ENCODE peak calls at places on chromosomes 6 and 20, in ten cellular contexts. U is pancreas; X is lower lobe of right lung; M is CD8-positive, alpha-beta T cell; Q is HepG2; B is left ventricle myocardium inferior; K is ovary; L is left lung; R is foreskin keratinocyte; N is breast epithelium. T is an unnamed sample. For H3K27me3, the result is how much of the 10 kb centered on the place peaks cover.

GRCh38 chr20:20743511-20744169 is 31.2 kb upstream of the RALGAPA2 start:
- DNase-seq in U (no peak), X (peak), M (no peak), Q (peak), B (peak), K (peak), L (no peak), R (peak), N (peak), T (peak)

GRCh38 chr6:28105286-28105685 is 19.1 kb upstream of the ZSCAN16 start:
- DNase-seq in U (no peak), X (no peak), M (no peak), Q (no peak), B (no peak), K (no peak), L (no peak), R (no peak), N (no peak), T (no peak)

GRCh38 chr20:419556-420168 is 11.6 kb downstream of the RBCK1 start:
- DNase-seq in U (peak), X (no peak), M (no peak), Q (no peak), B (no peak), K (no peak), L (peak), R (no peak), N (no peak), T (no peak)

GRCh38 chr6:14635933-14636599 is 518.5 kb downstream of the CD83 start:
- DNase-seq in U (no peak), X (no peak), M (no peak), Q (no peak), B (no peak), K (no peak), L (no peak), R (no peak), N (no peak), T (no peak)

GRCh38 chr6:4346659-4347333 is 211.4 kb upstream of the ECI2 start:
- DNase-seq in U (no peak), X (no peak), M (no peak), Q (no peak), B (peak), K (no peak), L (no peak), R (no peak), N (no peak), T (no peak)

GRCh38 chr6:121984956-121985355 is 414.5 kb upstream of the HSF2 start:
- DNase-seq in U (no peak), X (no peak), M (no peak), Q (no peak), B (no peak), K (no peak), L (no peak), R (no peak), N (no peak), T (no peak)

GRCh38 chr20:25587536-25587935 is 2.2 kb upstream of the NINL start:
- DNase-seq in U (no peak), X (no peak), M (no peak), Q (no peak), B (no peak), K (no peak), L (no peak), R (no peak), N (no peak), T (no peak)

GRCh38 chr6:12848969-12849368 is 132.4 kb downstream of the PHACTR1 start:
- DNase-seq in U (no peak), X (no peak), M (no peak), Q (no peak), B (no peak), K (no peak), L (no peak), R (no peak), N (no peak), T (no peak)

GRCh38 chr6:99945995-99946394 is 48.0 kb downstream of the MCHR2 start:
- DNase-seq in U (no peak), X (no peak), M (no peak), Q (no peak), B (no peak), K (no peak), L (no peak), R (no peak), N (no peak), T (no peak)

GRCh38 chr6:46888578-46888977 is 33.2 kb downstream of the ADGRF5 start:
- DNase-seq in U (no peak), X (no peak), M (no peak), Q (no peak), B (no peak), K (no peak), L (no peak), R (peak), N (no peak), T (no peak)

GRCh38 chr6:39217177-39217864 is 12.0 kb downstream of the KCNK5 start:
- DNase-seq in U (no peak), X (no peak), M (no peak), Q (no peak), B (no peak), K (no peak), L (no peak), R (no peak), N (no peak), T (peak)

GRCh38 chr6:30490031-30490876 is 945 bp downstream of the HLA-E start:
- DNase-seq in U (peak), X (peak), M (peak), Q (no peak), B (peak), K (peak), L (peak), R (peak), N (peak), T (peak)

GRCh38 chr6:152173321-152173720 is 365.8 kb downstream of the ESR1 start:
- DNase-seq in U (no peak), X (no peak), M (no peak), Q (no peak), B (no peak), K (no peak), L (no peak), R (no peak), N (no peak), T (no peak)

GRCh38 chr6:29633532-29633901 is 534 bp upstream of the GABBR1 start:
- DNase-seq in U (no peak), X (no peak), M (no peak), Q (no peak), B (no peak), K (no peak), L (no peak), R (peak), N (no peak), T (no peak)

GRCh38 chr20:10558635-10559187 is 115.1 kb downstream of the JAG1 start:
- DNase-seq in U (no peak), X (no peak), M (peak), Q (no peak), B (no peak), K (no peak), L (no peak), R (peak), N (no peak), T (no peak)

GRCh38 chr6:223763-224162 is 68.5 kb upstream of the DUSP22 start:
- DNase-seq in U (no peak), X (no peak), M (no peak), Q (no peak), B (no peak), K (no peak), L (no peak), R (peak), N (no peak), T (no peak)

GRCh38 chr6:636488-636887 is 20.4 kb downstream of the HUS1B start:
- DNase-seq in U (no peak), X (no peak), M (no peak), Q (no peak), B (no peak), K (no peak), L (no peak), R (no peak), N (no peak), T (no peak)

GRCh38 chr6:11262231-11262630 is 29.8 kb upstream of the NEDD9 start:
- DNase-seq in U (no peak), X (no peak), M (no peak), Q (no peak), B (no peak), K (no peak), L (no peak), R (no peak), N (peak), T (no peak)

GRCh38 chr20:12287575-12287974 is 369.9 kb downstream of the BTBD3 start:
- DNase-seq in U (no peak), X (no peak), M (no peak), Q (no peak), B (no peak), K (no peak), L (no peak), R (peak), N (no peak), T (no peak)

GRCh38 chr6:158086054-158086705 is 81.9 kb downstream of the SERAC1 start:
- DNase-seq in U (no peak), X (no peak), M (no peak), Q (no peak), B (no peak), K (no peak), L (no peak), R (no peak), N (no peak), T (no peak)

GRCh38 chr6:73002588-73002987 is 222.7 kb downstream of the KHDC1L start:
- DNase-seq in U (no peak), X (no peak), M (no peak), Q (no peak), B (no peak), K (no peak), L (no peak), R (no peak), N (no peak), T (no peak)

GRCh38 chr6:118281291-118281690 is 266.8 kb upstream of the PLN start:
- DNase-seq in U (no peak), X (no peak), M (no peak), Q (peak), B (no peak), K (no peak), L (no peak), R (no peak), N (no peak), T (no peak)

GRCh38 chr6:18147160-18147559 is 7.7 kb downstream of the TPMT start:
- DNase-seq in U (no peak), X (no peak), M (no peak), Q (peak), B (no peak), K (no peak), L (no peak), R (peak), N (no peak), T (no peak)

GRCh38 chr20:54062812-54063280 is 7.5 kb downstream of the BCAS1 start:
- DNase-seq in U (no peak), X (no peak), M (no peak), Q (peak), B (no peak), K (no peak), L (no peak), R (peak), N (no peak), T (no peak)

GRCh38 chr6:15399651-15400470 is 154.0 kb downstream of the JARID2 start:
- DNase-seq in U (peak), X (peak), M (no peak), Q (no peak), B (peak), K (peak), L (no peak), R (peak), N (peak), T (peak)

GRCh38 chr6:34855463-34855862 is 32.4 kb downstream of the TAF11 start:
- DNase-seq in U (no peak), X (no peak), M (no peak), Q (no peak), B (no peak), K (no peak), L (no peak), R (no peak), N (no peak), T (no peak)

GRCh38 chr6:12342664-12343063 is 52.5 kb downstream of the EDN1 start:
- DNase-seq in U (no peak), X (no peak), M (no peak), Q (peak), B (no peak), K (no peak), L (no peak), R (no peak), N (no peak), T (no peak)

GRCh38 chr6:34295721-34296120 is 46.9 kb upstream of the SMIM29 start:
- DNase-seq in U (no peak), X (no peak), M (no peak), Q (no peak), B (no peak), K (no peak), L (no peak), R (no peak), N (no peak), T (no peak)

GRCh38 chr20:51565741-51566140 is 23.2 kb upstream of the NFATC2 start:
- DNase-seq in U (no peak), X (no peak), M (no peak), Q (no peak), B (no peak), K (no peak), L (no peak), R (no peak), N (no peak), T (no peak)

GRCh38 chr20:51563597-51564332 is 21.2 kb upstream of the NFATC2 start:
- DNase-seq in U (peak), X (peak), M (no peak), Q (peak), B (peak), K (peak), L (no peak), R (peak), N (no peak), T (peak)

GRCh38 chr20:51563141-51563596 is 20.6 kb upstream of the NFATC2 start:
- DNase-seq in U (no peak), X (no peak), M (no peak), Q (no peak), B (no peak), K (peak), L (no peak), R (no peak), N (no peak), T (no peak)

GRCh38 chr20:51566594-51566993 is 24.1 kb upstream of the NFATC2 start:
- DNase-seq in U (no peak), X (no peak), M (no peak), Q (no peak), B (no peak), K (no peak), L (no peak), R (no peak), N (no peak), T (no peak)

GRCh38 chr20:51565298-51565697 is 22.8 kb upstream of the NFATC2 start:
- DNase-seq in U (no peak), X (no peak), M (no peak), Q (no peak), B (no peak), K (no peak), L (no peak), R (no peak), N (no peak), T (no peak)
- H3K27me3 ChIP-seq in U (under half), X (half or more), M (under half), Q (under half), B (under half), K (under half), L (under half), R (half or more), N (under half), T (under half)

DNA sequence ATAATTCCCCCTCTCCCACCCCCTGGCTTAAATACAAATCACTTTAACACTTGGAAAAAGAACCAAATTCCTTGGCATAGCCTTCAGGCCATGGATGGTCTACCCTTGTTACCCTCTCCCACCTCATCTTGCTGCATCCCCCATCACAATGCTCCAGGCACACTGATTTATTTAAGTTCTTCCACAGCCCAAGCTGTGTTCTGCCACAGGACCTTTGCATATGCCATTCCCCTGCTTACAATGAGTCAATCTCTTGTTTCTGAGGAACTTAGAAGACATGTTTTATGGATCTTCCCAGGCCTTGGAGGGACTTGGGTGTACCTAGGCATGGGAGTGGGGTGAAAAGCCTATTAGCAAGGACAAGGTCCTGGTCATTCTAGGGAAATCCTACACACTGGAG is 6.2 kb upstream of the MAFB start:
- DNase-seq in U (no peak), X (no peak), M (no peak), Q (no peak), B (no peak), K (no peak), L (no peak), R (no peak), N (no peak), T (no peak)
- H3K27me3 ChIP-seq in U (under half), X (under half), M (under half), Q (under half), B (half or more), K (under half), L (under half), R (half or more), N (under half), T (under half)

DNA sequence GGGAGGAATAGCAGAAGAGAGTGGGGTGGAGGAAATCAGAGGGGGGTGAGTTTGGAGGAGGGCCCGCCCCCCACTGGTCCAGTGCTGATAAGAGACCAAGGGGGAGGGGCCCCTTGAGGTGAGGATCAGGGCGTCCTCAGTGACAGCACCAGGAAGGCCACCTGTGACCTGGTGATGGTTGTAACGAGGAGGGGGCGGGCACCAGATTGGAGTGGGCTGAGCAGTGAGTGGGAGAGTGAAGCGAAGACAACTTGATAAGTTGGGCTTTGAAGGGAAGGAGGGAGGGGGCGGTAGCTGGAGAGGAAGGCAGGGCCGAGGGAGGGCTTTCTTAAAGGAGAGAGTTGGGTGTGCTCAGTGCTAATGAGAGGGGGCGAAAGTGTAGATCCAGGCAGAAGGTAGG is 30.7 kb downstream of the CDH22 start:
- DNase-seq in U (no peak), X (no peak), M (no peak), Q (no peak), B (no peak), K (no peak), L (no peak), R (no peak), N (no peak), T (no peak)
- H3K27me3 ChIP-seq in U (under half), X (under half), M (under half), Q (under half), B (half or more), K (under half), L (under half), R (half or more), N (under half), T (under half)

GRCh38 chr6:42726485-42727083 is 4.2 kb upstream of the PRPH2 start:
- DNase-seq in U (no peak), X (peak), M (peak), Q (peak), B (peak), K (peak), L (peak), R (peak), N (peak), T (peak)

GRCh38 chr6:42720739-42721138 is 1.7 kb downstream of the PRPH2 start:
- DNase-seq in U (no peak), X (no peak), M (no peak), Q (no peak), B (no peak), K (no peak), L (peak), R (peak), N (no peak), T (no peak)

GRCh38 chr6:42726026-42726425 is 3.6 kb upstream of the PRPH2 start:
- DNase-seq in U (no peak), X (no peak), M (no peak), Q (no peak), B (no peak), K (no peak), L (no peak), R (no peak), N (no peak), T (no peak)

GRCh38 chr6:42724825-42725224 is 2.4 kb upstream of the PRPH2 start:
- DNase-seq in U (no peak), X (no peak), M (no peak), Q (no peak), B (no peak), K (no peak), L (no peak), R (no peak), N (no peak), T (no peak)

GRCh38 chr6:42722497-42722896 is at the start of gene PRPH2:
- DNase-seq in U (no peak), X (no peak), M (no peak), Q (no peak), B (no peak), K (no peak), L (no peak), R (no peak), N (no peak), T (no peak)
- H3K27me3 ChIP-seq in U (under half), X (under half), M (under half), Q (under half), B (under half), K (under half), L (under half), R (under half), N (under half), T (under half)

GRCh38 chr20:57617079-57617795 is 3.0 kb downstream of the ZBP1 start:
- DNase-seq in U (no peak), X (no peak), M (no peak), Q (no peak), B (no peak), K (no peak), L (peak), R (no peak), N (no peak), T (peak)

GRCh38 chr20:57619053-57619831 is 984 bp downstream of the ZBP1 start:
- DNase-seq in U (no peak), X (peak), M (peak), Q (no peak), B (peak), K (no peak), L (peak), R (no peak), N (no peak), T (peak)

GRCh38 chr20:57616143-57616951 is 3.9 kb downstream of the ZBP1 start:
- DNase-seq in U (no peak), X (no peak), M (no peak), Q (no peak), B (no peak), K (no peak), L (peak), R (no peak), N (no peak), T (peak)

GRCh38 chr20:57618766-57619052 is 1.5 kb downstream of the ZBP1 start:
- DNase-seq in U (no peak), X (no peak), M (no peak), Q (no peak), B (no peak), K (no peak), L (no peak), R (no peak), N (no peak), T (no peak)

DNA sequence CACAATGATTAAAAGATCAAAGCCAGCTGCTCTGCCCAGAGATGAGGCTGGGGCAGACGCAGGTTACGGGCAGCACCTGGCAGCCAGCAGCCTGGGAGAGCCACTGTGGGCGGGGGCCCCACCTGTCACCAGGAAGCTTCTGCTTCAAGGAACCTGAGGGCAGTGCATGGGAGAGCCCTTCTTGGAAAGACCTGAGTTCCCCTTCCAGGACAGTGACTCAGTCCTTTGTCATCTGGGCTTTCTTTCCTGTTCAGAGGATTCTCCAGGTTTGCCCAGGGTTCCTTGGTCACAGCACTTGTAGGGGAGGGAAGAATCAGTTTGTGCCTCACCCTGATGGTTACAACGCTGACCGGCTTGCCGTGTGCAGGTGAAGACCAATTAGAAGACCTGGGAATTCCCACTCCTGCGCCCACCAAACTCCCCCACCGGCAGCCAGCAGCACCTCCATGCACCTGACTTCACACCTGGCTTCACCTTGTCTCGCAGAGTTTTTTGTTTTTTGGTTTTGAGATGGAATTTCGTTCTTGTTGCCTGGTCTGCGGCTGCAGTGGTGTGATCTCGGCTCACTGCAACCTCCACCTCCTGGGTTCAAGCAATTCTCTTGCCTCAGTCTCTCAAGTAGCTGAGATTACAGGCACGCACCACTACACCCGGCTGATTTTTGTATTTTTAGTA is 2.0 kb downstream of the ZBP1 start:
- DNase-seq in U (no peak), X (peak), M (no peak), Q (no peak), B (no peak), K (no peak), L (peak), R (peak), N (peak), T (peak)
- H3K27me3 ChIP-seq in U (under half), X (under half), M (under half), Q (under half), B (half or more), K (under half), L (under half), R (under half), N (under half), T (under half)

DNA sequence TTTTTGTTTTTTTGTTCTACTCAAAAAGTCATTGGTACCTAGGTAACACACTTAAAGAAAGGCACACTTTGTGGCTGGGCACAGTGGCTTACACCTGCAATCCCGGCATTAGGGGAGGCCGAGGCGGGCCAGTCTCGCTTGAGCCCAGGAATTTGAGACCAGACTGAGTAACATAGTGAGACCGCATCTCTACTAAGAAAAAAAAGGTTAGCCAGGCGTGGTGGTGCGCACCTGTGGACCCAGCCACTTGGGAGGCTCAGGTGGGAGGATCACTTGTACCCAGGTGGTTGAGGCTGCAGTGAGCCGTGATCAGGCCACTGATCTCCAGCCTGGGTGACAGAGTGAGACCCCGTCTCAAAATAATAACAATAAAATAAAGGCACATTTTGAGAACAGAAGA is 67.4 kb upstream of the BHLHE23 start:
- DNase-seq in U (peak), X (peak), M (no peak), Q (no peak), B (no peak), K (no peak), L (peak), R (no peak), N (no peak), T (peak)
- H3K27me3 ChIP-seq in U (under half), X (half or more), M (under half), Q (under half), B (half or more), K (under half), L (under half), R (under half), N (half or more), T (under half)